ENCODE peak calls at places on chromosomes 4 and X, in six cellular contexts. M, A, W, N, V and C are unnamed samples.
A peak's percentile ranks its signal among the peaks of the same experiment; 100 is the strongest.

GRCh38 chr4:110615366-110616161 is 7.3 kb downstream of the PITX2 start:
- DNase-seq in M (no peak), A (no peak), W (peak; percentile 91), N (no peak), V (no peak), C (no peak)

GRCh38 chr4:132564920-132565319 is 584.2 kb upstream of the PCDH10 start:
- DNase-seq in M (no peak), A (no peak), W (no peak), N (no peak), V (no peak), C (no peak)

GRCh38 chr4:27763830-27764525 is 903.3 kb downstream of the STIM2 start:
- DNase-seq in M (no peak), A (no peak), W (no peak), N (no peak), V (no peak), C (no peak)

GRCh38 chr4:26235500-26235899 is 85.3 kb upstream of the RBPJ start:
- DNase-seq in M (peak; percentile 70), A (peak; percentile 84), W (no peak), N (no peak), V (peak; percentile 2), C (no peak)

GRCh38 chr4:10096201-10096975 is 20.2 kb downstream of the WDR1 start:
- DNase-seq in M (peak; percentile 64), A (peak; percentile 93), W (no peak), N (peak; percentile 60), V (no peak), C (no peak)

GRCh38 chr4:105666693-105667092 is 41.8 kb downstream of the INTS12 start:
- DNase-seq in M (no peak), A (peak; percentile 25), W (no peak), N (no peak), V (no peak), C (no peak)

GRCh38 chrX:101206471-101206870 is 13.1 kb upstream of the DRP2 start:
- DNase-seq in M (peak; percentile 5), A (peak; percentile 20), W (no peak), N (peak; percentile 30), V (no peak), C (no peak)

GRCh38 chr4:164012396-164013027 is 518.0 kb downstream of the TMA16 start:
- DNase-seq in M (no peak), A (no peak), W (peak; percentile 86), N (no peak), V (no peak), C (peak; percentile 70)

GRCh38 chr4:121070696-121071639 is 1.4 kb downstream of the NDNF start:
- DNase-seq in M (peak; percentile 58), A (peak; percentile 19), W (peak; percentile 91), N (no peak), V (no peak), C (peak; percentile 75)

GRCh38 chr4:186726440-186727148 is 2.9 kb upstream of the FAT1 start:
- DNase-seq in M (peak; percentile 86), A (peak; percentile 69), W (peak; percentile 92), N (peak; percentile 84), V (no peak), C (peak; percentile 74)

GRCh38 chr4:133147922-133148689 is 988 bp upstream of the PCDH10 start:
- DNase-seq in M (no peak), A (peak; percentile 54), W (peak; percentile 82), N (no peak), V (no peak), C (peak; percentile 63)

GRCh38 chr4:188780686-188781085 is 641.4 kb downstream of the TRIML1 start:
- DNase-seq in M (no peak), A (peak; percentile 11), W (no peak), N (no peak), V (no peak), C (no peak)

GRCh38 chrX:87664381-87664780 is 146.8 kb downstream of the KLHL4 start:
- DNase-seq in M (no peak), A (no peak), W (no peak), N (no peak), V (no peak), C (no peak)

GRCh38 chr4:118400362-118400761 is 47.6 kb upstream of the PRSS12 start:
- DNase-seq in M (no peak), A (no peak), W (no peak), N (no peak), V (no peak), C (peak; percentile 36)

GRCh38 chr4:87580057-87580456 is 28.3 kb upstream of the DSPP start:
- DNase-seq in M (no peak), A (no peak), W (peak; percentile 52), N (no peak), V (no peak), C (no peak)

GRCh38 chrX:133921764-133922389 is 63.5 kb downstream of the GPC3 start:
- DNase-seq in M (peak; percentile 68), A (no peak), W (peak; percentile 90), N (peak; percentile 13), V (no peak), C (peak; percentile 72)

GRCh38 chr4:10584042-10584441 is 100.5 kb downstream of the CLNK start:
- DNase-seq in M (peak; percentile 41), A (peak; percentile 49), W (no peak), N (no peak), V (no peak), C (no peak)

GRCh38 chrX:15349046-15349445 is 13.7 kb upstream of the PIGA start:
- DNase-seq in M (peak; percentile 64), A (peak; percentile 53), W (peak; percentile 74), N (peak; percentile 15), V (no peak), C (no peak)

GRCh38 chr4:164551713-164552040 is 202.3 kb upstream of the SMIM31 start:
- DNase-seq in M (no peak), A (no peak), W (no peak), N (no peak), V (no peak), C (peak; percentile 19)

GRCh38 chr4:632926-633325 is 7.6 kb downstream of the PDE6B start:
- DNase-seq in M (no peak), A (no peak), W (no peak), N (no peak), V (no peak), C (no peak)

GRCh38 chrX:37423864-37424569 is 74.9 kb downstream of the PRRG1 start:
- DNase-seq in M (peak; percentile 6), A (peak; percentile 18), W (no peak), N (no peak), V (no peak), C (no peak)

GRCh38 chr4:111230265-111230664 is 607.4 kb upstream of the PITX2 start:
- DNase-seq in M (no peak), A (peak; percentile 50), W (no peak), N (no peak), V (no peak), C (no peak)

GRCh38 chrX:15574017-15574416 is 26.7 kb downstream of the ACE2 start:
- DNase-seq in M (no peak), A (no peak), W (no peak), N (no peak), V (no peak), C (no peak)

GRCh38 chr4:159065513-159066240 is 37.2 kb upstream of the RAPGEF2 start:
- DNase-seq in M (no peak), A (no peak), W (no peak), N (no peak), V (no peak), C (no peak)

GRCh38 chrX:148382983-148383382 is 117.4 kb upstream of the AFF2 start:
- DNase-seq in M (no peak), A (no peak), W (peak; percentile 57), N (no peak), V (no peak), C (no peak)

GRCh38 chr4:173917255-173917960 is 366.1 kb downstream of the FBXO8 start:
- DNase-seq in M (no peak), A (no peak), W (no peak), N (no peak), V (no peak), C (no peak)

GRCh38 chrX:136608295-136608933 is 39.5 kb upstream of the CD40LG start:
- DNase-seq in M (peak; percentile 69), A (no peak), W (peak; percentile 68), N (no peak), V (no peak), C (no peak)
- TF ChIP-seq CTCF in M (no peak), A (peak; percentile 47), W (peak; percentile 69), N (peak; percentile 18), V (peak; percentile 33), C (no peak)

GRCh38 chrX:46254623-46255022 is 290.6 kb downstream of the ZNF674 start:
- DNase-seq in M (no peak), A (no peak), W (no peak), N (no peak), V (no peak), C (no peak)

GRCh38 chrX:46255066-46255465 is 290.2 kb downstream of the ZNF674 start:
- DNase-seq in M (no peak), A (no peak), W (no peak), N (no peak), V (no peak), C (no peak)

GRCh38 chrX:46251755-46252154 is 293.5 kb downstream of the ZNF674 start:
- DNase-seq in M (no peak), A (peak; percentile 38), W (no peak), N (no peak), V (no peak), C (no peak)

GRCh38 chrX:46247456-46247855 is 297.8 kb downstream of the ZNF674 start:
- DNase-seq in M (no peak), A (no peak), W (no peak), N (no peak), V (no peak), C (no peak)

GRCh38 chrX:46250151-46250550 is 295.1 kb downstream of the ZNF674 start:
- DNase-seq in M (no peak), A (no peak), W (no peak), N (no peak), V (no peak), C (no peak)
- TF ChIP-seq CTCF in M (no peak), A (no peak), W (no peak), N (no peak), V (no peak), C (no peak)

GRCh38 chr4:23582671-23583070 is 307.2 kb downstream of the PPARGC1A start:
- DNase-seq in M (no peak), A (no peak), W (no peak), N (no peak), V (no peak), C (no peak)

GRCh38 chr4:23584024-23584423 is 305.8 kb downstream of the PPARGC1A start:
- DNase-seq in M (no peak), A (no peak), W (no peak), N (no peak), V (no peak), C (no peak)

GRCh38 chr4:23577398-23577797 is 312.4 kb downstream of the PPARGC1A start:
- DNase-seq in M (no peak), A (no peak), W (no peak), N (no peak), V (no peak), C (no peak)

GRCh38 chr4:23579166-23579565 is 310.7 kb downstream of the PPARGC1A start:
- DNase-seq in M (no peak), A (no peak), W (no peak), N (no peak), V (no peak), C (no peak)
- TF ChIP-seq CTCF in M (no peak), A (no peak), W (no peak), N (no peak), V (no peak), C (no peak)

DNA sequence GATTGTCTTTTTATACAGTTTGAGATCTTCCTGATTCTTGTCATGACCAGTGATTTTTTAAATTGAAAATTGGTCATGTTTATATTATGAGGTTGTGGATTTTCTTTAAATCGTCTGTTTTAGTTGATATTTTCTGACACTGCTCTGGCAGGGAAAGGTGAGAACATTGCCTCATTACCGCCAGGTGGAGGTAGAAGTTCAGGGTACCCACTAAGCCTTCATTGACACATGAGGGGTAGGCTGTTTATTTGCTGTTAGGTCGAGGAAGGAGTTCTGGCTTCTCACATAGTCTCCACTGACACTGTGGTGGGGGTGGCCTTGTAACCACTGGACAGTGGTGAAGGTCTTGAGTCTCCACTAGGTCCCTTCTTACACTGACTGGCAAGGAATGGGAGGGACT is 117.6 kb upstream of the GPR101 start:
- DNase-seq in M (no peak), A (no peak), W (peak; percentile 61), N (no peak), V (no peak), C (no peak)
- TF ChIP-seq CTCF in M (no peak), A (no peak), W (peak; percentile 70), N (no peak), V (no peak), C (no peak)